ENCODE peak calls at places on chromosomes 6 and 20, in six cellular contexts. B, K, H, V, Z and Q are unnamed samples.

GRCh38 chr6:51105357-51105756 is 286.7 kb downstream of the TFAP2B start:
- DNase-seq in B (no peak), K (no peak), H (no peak), V (no peak), Z (no peak), Q (no peak)

GRCh38 chr6:33671381-33672072 is 40.0 kb downstream of the UQCC2 start:
- DNase-seq in B (no peak), K (no peak), H (no peak), V (no peak), Z (no peak), Q (no peak)

GRCh38 chr6:26240157-26240980 is 124.6 kb upstream of the BTN3A2 start:
- DNase-seq in B (peak), K (peak), H (peak), V (peak), Z (peak), Q (peak)

GRCh38 chr6:447381-448165 is 56.0 kb downstream of the IRF4 start:
- DNase-seq in B (no peak), K (peak), H (no peak), V (no peak), Z (no peak), Q (no peak)

GRCh38 chr6:6742535-6742934 is 154.0 kb downstream of the LY86 start:
- DNase-seq in B (no peak), K (no peak), H (no peak), V (no peak), Z (no peak), Q (no peak)

GRCh38 chr20:57205625-57206219 is 60.7 kb downstream of the BMP7 start:
- DNase-seq in B (no peak), K (no peak), H (no peak), V (peak), Z (peak), Q (peak)

GRCh38 chr6:140462495-140463311 is 1088.3 kb upstream of the CITED2 start:
- DNase-seq in B (no peak), K (no peak), H (peak), V (peak), Z (peak), Q (peak)

GRCh38 chr6:80969439-80969838 is 783.0 kb downstream of the TENT5A start:
- DNase-seq in B (no peak), K (no peak), H (no peak), V (peak), Z (no peak), Q (no peak)

GRCh38 chr6:157656437-157657005 is 166.5 kb upstream of the SNX9 start:
- DNase-seq in B (no peak), K (no peak), H (no peak), V (no peak), Z (no peak), Q (peak)

GRCh38 chr6:82979657-82980056 is 86.0 kb downstream of the UBE3D start:
- DNase-seq in B (no peak), K (no peak), H (no peak), V (no peak), Z (no peak), Q (no peak)

GRCh38 chr6:132320007-132320406 is 81.3 kb downstream of the MOXD1 start:
- DNase-seq in B (no peak), K (no peak), H (no peak), V (peak), Z (peak), Q (no peak)

GRCh38 chr6:40671338-40672050 is 84.3 kb upstream of the LRFN2 start:
- DNase-seq in B (no peak), K (no peak), H (no peak), V (no peak), Z (no peak), Q (no peak)

GRCh38 chr20:19960745-19961144 is 56.4 kb upstream of the NAA20 start:
- DNase-seq in B (no peak), K (no peak), H (no peak), V (no peak), Z (no peak), Q (no peak)

GRCh38 chr6:141963543-141964295 is 169.0 kb upstream of the GJE1 start:
- DNase-seq in B (no peak), K (no peak), H (no peak), V (peak), Z (peak), Q (no peak)

GRCh38 chr20:31869942-31870702 is at the start of the genes DUSP15 and TTLL9:
- DNase-seq in B (no peak), K (no peak), H (no peak), V (no peak), Z (no peak), Q (peak)

GRCh38 chr6:376823-377571 is 14.6 kb upstream of the IRF4 start:
- DNase-seq in B (no peak), K (no peak), H (no peak), V (no peak), Z (no peak), Q (no peak)

GRCh38 chr6:64310214-64310613 is 674.6 kb downstream of the PHF3 start:
- DNase-seq in B (no peak), K (no peak), H (no peak), V (no peak), Z (no peak), Q (no peak)

GRCh38 chr20:15487030-15487429 is 1086.2 kb downstream of the KIF16B start:
- DNase-seq in B (no peak), K (no peak), H (no peak), V (peak), Z (no peak), Q (peak)

GRCh38 chr20:4951299-4951698 is 50.0 kb downstream of the SLC23A2 start:
- DNase-seq in B (no peak), K (no peak), H (peak), V (peak), Z (peak), Q (peak)

GRCh38 chr6:99349620-99350141 is at the start of gene FAXC:
- DNase-seq in B (no peak), K (no peak), H (no peak), V (peak), Z (peak), Q (peak)

GRCh38 chr6:41885930-41886329 is 9.2 kb downstream of the USP49 start:
- DNase-seq in B (no peak), K (no peak), H (no peak), V (no peak), Z (no peak), Q (no peak)

GRCh38 chr6:122806290-122806689 is 17.2 kb downstream of the SMPDL3A start:
- DNase-seq in B (no peak), K (no peak), H (no peak), V (peak), Z (no peak), Q (no peak)

GRCh38 chr6:170497845-170498281 is 55.2 kb downstream of the PSMB1 start:
- DNase-seq in B (no peak), K (no peak), H (peak), V (no peak), Z (no peak), Q (no peak)

GRCh38 chr20:47365023-47365764 is 8.7 kb upstream of the ZMYND8 start:
- DNase-seq in B (no peak), K (no peak), H (no peak), V (no peak), Z (no peak), Q (no peak)

GRCh38 chr6:127791779-127792528 is 108.9 kb downstream of the THEMIS start:
- DNase-seq in B (no peak), K (no peak), H (no peak), V (no peak), Z (no peak), Q (no peak)

GRCh38 chr6:21451546-21452013 is 142.0 kb upstream of the SOX4 start:
- DNase-seq in B (no peak), K (no peak), H (no peak), V (no peak), Z (no peak), Q (no peak)

GRCh38 chr6:123105561-123105960 is 109.5 kb downstream of the CLVS2 start:
- DNase-seq in B (no peak), K (no peak), H (no peak), V (no peak), Z (peak), Q (no peak)

GRCh38 chr20:1537731-1538058 is 19.8 kb downstream of the SIRPD start:
- DNase-seq in B (no peak), K (no peak), H (no peak), V (no peak), Z (no peak), Q (no peak)

GRCh38 chr20:8709627-8710026 is 359.3 kb upstream of the PLCB4 start:
- DNase-seq in B (no peak), K (no peak), H (no peak), V (no peak), Z (peak), Q (no peak)

GRCh38 chr6:7150381-7151064 is 42.8 kb downstream of the RREB1 start:
- DNase-seq in B (no peak), K (no peak), H (peak), V (no peak), Z (no peak), Q (no peak)

GRCh38 chr6:6131492-6132109 is 124.9 kb upstream of the NRN1 start:
- DNase-seq in B (peak), K (no peak), H (peak), V (peak), Z (peak), Q (peak)

GRCh38 chr6:30044630-30045029 is 16.4 kb upstream of the POLR1H start:
- DNase-seq in B (no peak), K (no peak), H (no peak), V (peak), Z (peak), Q (peak)